ENCODE peak calls at places on chromosomes 16 and 17, in six cellular contexts. One of them, this sample, is unnamed.

GRCh38 chr17:73591278-73592078 is 52.8 kb downstream of the SDK2 start:
- DNase-seq in neural progenitor cell: no peak
- DNase-seq in uterus: no peak
- DNase-seq in Peyer's patch: no peak
- DNase-seq in CD8-positive, alpha-beta memory T cell: peak; percentile 76
- DNase-seq in naive thymus-derived CD4-positive, alpha-beta T cell: peak; percentile 17
- DNase-seq in this sample: no peak

GRCh38 chr17:5416886-5417285 is 2.6 kb downstream of the NUP88 start:
- DNase-seq in neural progenitor cell: no peak
- DNase-seq in uterus: no peak
- DNase-seq in Peyer's patch: no peak
- DNase-seq in CD8-positive, alpha-beta memory T cell: no peak
- DNase-seq in naive thymus-derived CD4-positive, alpha-beta T cell: no peak
- DNase-seq in this sample: no peak

GRCh38 chr16:25111403-25112166 is at the start of gene LCMT1:
- DNase-seq in neural progenitor cell: peak; percentile 98
- DNase-seq in uterus: peak; percentile 95
- DNase-seq in Peyer's patch: peak; percentile 92
- DNase-seq in CD8-positive, alpha-beta memory T cell: peak; percentile 93
- DNase-seq in naive thymus-derived CD4-positive, alpha-beta T cell: peak; percentile 95
- DNase-seq in this sample: peak; percentile 93

GRCh38 chr16:152141-153128 is at the start of gene HBZ:
- DNase-seq in neural progenitor cell: no peak
- DNase-seq in uterus: no peak
- DNase-seq in Peyer's patch: no peak
- DNase-seq in CD8-positive, alpha-beta memory T cell: no peak
- DNase-seq in naive thymus-derived CD4-positive, alpha-beta T cell: no peak
- DNase-seq in this sample: peak; percentile 61

GRCh38 chr17:14790518-14790917 is 474.6 kb downstream of the PMP22 start:
- DNase-seq in neural progenitor cell: peak; percentile 6
- DNase-seq in uterus: no peak
- DNase-seq in Peyer's patch: no peak
- DNase-seq in CD8-positive, alpha-beta memory T cell: no peak
- DNase-seq in naive thymus-derived CD4-positive, alpha-beta T cell: no peak
- DNase-seq in this sample: no peak

GRCh38 chr17:3959295-3959899 is 4.8 kb downstream of the ATP2A3 start:
- DNase-seq in neural progenitor cell: no peak
- DNase-seq in uterus: no peak
- DNase-seq in Peyer's patch: peak; percentile 79
- DNase-seq in CD8-positive, alpha-beta memory T cell: no peak
- DNase-seq in naive thymus-derived CD4-positive, alpha-beta T cell: no peak
- DNase-seq in this sample: no peak

GRCh38 chr17:17613708-17614114 is 22.2 kb upstream of the PEMT start:
- DNase-seq in neural progenitor cell: peak; percentile 76
- DNase-seq in uterus: peak; percentile 63
- DNase-seq in Peyer's patch: no peak
- DNase-seq in CD8-positive, alpha-beta memory T cell: peak; percentile 34
- DNase-seq in naive thymus-derived CD4-positive, alpha-beta T cell: peak; percentile 30
- DNase-seq in this sample: no peak

GRCh38 chr16:24771132-24771778 is 41.8 kb downstream of the TNRC6A start:
- DNase-seq in neural progenitor cell: no peak
- DNase-seq in uterus: no peak
- DNase-seq in Peyer's patch: no peak
- DNase-seq in CD8-positive, alpha-beta memory T cell: no peak
- DNase-seq in naive thymus-derived CD4-positive, alpha-beta T cell: no peak
- DNase-seq in this sample: no peak

GRCh38 chr16:51465026-51465425 is 314.0 kb upstream of the SALL1 start:
- DNase-seq in neural progenitor cell: no peak
- DNase-seq in uterus: no peak
- DNase-seq in Peyer's patch: no peak
- DNase-seq in CD8-positive, alpha-beta memory T cell: no peak
- DNase-seq in naive thymus-derived CD4-positive, alpha-beta T cell: no peak
- DNase-seq in this sample: no peak

GRCh38 chr16:81505011-81505660 is 60.5 kb downstream of the CMIP start:
- DNase-seq in neural progenitor cell: no peak
- DNase-seq in uterus: no peak
- DNase-seq in Peyer's patch: no peak
- DNase-seq in CD8-positive, alpha-beta memory T cell: no peak
- DNase-seq in naive thymus-derived CD4-positive, alpha-beta T cell: no peak
- DNase-seq in this sample: peak; percentile 50

GRCh38 chr16:82782715-82783251 is 156.0 kb downstream of the CDH13 start:
- DNase-seq in neural progenitor cell: peak; percentile 62
- DNase-seq in uterus: peak; percentile 29
- DNase-seq in Peyer's patch: peak; percentile 60
- DNase-seq in CD8-positive, alpha-beta memory T cell: no peak
- DNase-seq in naive thymus-derived CD4-positive, alpha-beta T cell: no peak
- DNase-seq in this sample: no peak

GRCh38 chr16:75074920-75075687 is 41.5 kb downstream of the LDHD start:
- DNase-seq in neural progenitor cell: no peak
- DNase-seq in uterus: no peak
- DNase-seq in Peyer's patch: no peak
- DNase-seq in CD8-positive, alpha-beta memory T cell: peak; percentile 80
- DNase-seq in naive thymus-derived CD4-positive, alpha-beta T cell: peak; percentile 61
- DNase-seq in this sample: no peak

GRCh38 chr16:89304941-89305705 is 87.6 kb downstream of the ZNF778 start:
- DNase-seq in neural progenitor cell: no peak
- DNase-seq in uterus: no peak
- DNase-seq in Peyer's patch: no peak
- DNase-seq in CD8-positive, alpha-beta memory T cell: no peak
- DNase-seq in naive thymus-derived CD4-positive, alpha-beta T cell: no peak
- DNase-seq in this sample: no peak

GRCh38 chr16:46918905-46919792 is 35.0 kb downstream of the GPT2 start:
- DNase-seq in neural progenitor cell: peak; percentile 80
- DNase-seq in uterus: no peak
- DNase-seq in Peyer's patch: no peak
- DNase-seq in CD8-positive, alpha-beta memory T cell: no peak
- DNase-seq in naive thymus-derived CD4-positive, alpha-beta T cell: no peak
- DNase-seq in this sample: no peak

GRCh38 chr16:82341146-82341669 is 171.2 kb upstream of the MPHOSPH6 start:
- DNase-seq in neural progenitor cell: no peak
- DNase-seq in uterus: no peak
- DNase-seq in Peyer's patch: no peak
- DNase-seq in CD8-positive, alpha-beta memory T cell: no peak
- DNase-seq in naive thymus-derived CD4-positive, alpha-beta T cell: no peak
- DNase-seq in this sample: no peak

GRCh38 chr16:66521951-66522771 is 27.8 kb downstream of the TK2 start:
- DNase-seq in neural progenitor cell: no peak
- DNase-seq in uterus: no peak
- DNase-seq in Peyer's patch: peak; percentile 58
- DNase-seq in CD8-positive, alpha-beta memory T cell: peak; percentile 43
- DNase-seq in naive thymus-derived CD4-positive, alpha-beta T cell: peak; percentile 53
- DNase-seq in this sample: peak; percentile 75

GRCh38 chr16:14635394-14636145 is 2.8 kb downstream of the BFAR start:
- DNase-seq in neural progenitor cell: peak; percentile 41
- DNase-seq in uterus: no peak
- DNase-seq in Peyer's patch: no peak
- DNase-seq in CD8-positive, alpha-beta memory T cell: no peak
- DNase-seq in naive thymus-derived CD4-positive, alpha-beta T cell: no peak
- DNase-seq in this sample: peak; percentile 22

GRCh38 chr17:57288753-57289121 is 32.4 kb downstream of the MSI2 start:
- DNase-seq in neural progenitor cell: no peak
- DNase-seq in uterus: no peak
- DNase-seq in Peyer's patch: no peak
- DNase-seq in CD8-positive, alpha-beta memory T cell: no peak
- DNase-seq in naive thymus-derived CD4-positive, alpha-beta T cell: no peak
- DNase-seq in this sample: no peak

GRCh38 chr17:36498155-36498554 is 11.7 kb downstream of the ZNHIT3 start:
- DNase-seq in neural progenitor cell: no peak
- DNase-seq in uterus: no peak
- DNase-seq in Peyer's patch: no peak
- DNase-seq in CD8-positive, alpha-beta memory T cell: no peak
- DNase-seq in naive thymus-derived CD4-positive, alpha-beta T cell: no peak
- DNase-seq in this sample: peak; percentile 51

GRCh38 chr17:32878211-32878610 is 1.3 kb upstream of the MYO1D start:
- DNase-seq in neural progenitor cell: no peak
- DNase-seq in uterus: peak; percentile 24
- DNase-seq in Peyer's patch: peak; percentile 55
- DNase-seq in CD8-positive, alpha-beta memory T cell: no peak
- DNase-seq in naive thymus-derived CD4-positive, alpha-beta T cell: no peak
- DNase-seq in this sample: peak; percentile 87

GRCh38 chr16:877242-878065 is 76.9 kb upstream of the GNG13 start:
- DNase-seq in neural progenitor cell: no peak
- DNase-seq in uterus: no peak
- DNase-seq in Peyer's patch: no peak
- DNase-seq in CD8-positive, alpha-beta memory T cell: no peak
- DNase-seq in naive thymus-derived CD4-positive, alpha-beta T cell: no peak
- DNase-seq in this sample: peak; percentile 39

GRCh38 chr16:53429221-53429943 is 4.9 kb upstream of the RBL2 start:
- DNase-seq in neural progenitor cell: no peak
- DNase-seq in uterus: peak; percentile 65
- DNase-seq in Peyer's patch: no peak
- DNase-seq in CD8-positive, alpha-beta memory T cell: no peak
- DNase-seq in naive thymus-derived CD4-positive, alpha-beta T cell: no peak
- DNase-seq in this sample: no peak

GRCh38 chr16:67528870-67529638 is 425 bp downstream of the RIPOR1 start:
- DNase-seq in neural progenitor cell: peak; percentile 80
- DNase-seq in uterus: peak; percentile 39
- DNase-seq in Peyer's patch: no peak
- DNase-seq in CD8-positive, alpha-beta memory T cell: no peak
- DNase-seq in naive thymus-derived CD4-positive, alpha-beta T cell: no peak
- DNase-seq in this sample: no peak

GRCh38 chr16:57531253-57531575 is 5.2 kb downstream of the CCDC102A start:
- DNase-seq in neural progenitor cell: no peak
- DNase-seq in uterus: no peak
- DNase-seq in Peyer's patch: peak; percentile 28
- DNase-seq in CD8-positive, alpha-beta memory T cell: peak; percentile 18
- DNase-seq in naive thymus-derived CD4-positive, alpha-beta T cell: no peak
- DNase-seq in this sample: no peak
- H3K4me1 ChIP-seq in neural progenitor cell: peaks cover 13% of the 10 kb centered on the region
- H3K4me1 ChIP-seq in uterus: peaks cover 5% of the 10 kb centered on the region
- H3K4me1 ChIP-seq in Peyer's patch: peaks cover 18% of the 10 kb centered on the region
- H3K4me1 ChIP-seq in CD8-positive, alpha-beta memory T cell: peaks cover 65% of the 10 kb centered on the region
- H3K4me1 ChIP-seq in naive thymus-derived CD4-positive, alpha-beta T cell: peaks cover 44% of the 10 kb centered on the region
- H3K4me1 ChIP-seq in this sample: no peaks in the 10 kb centered on the region

GRCh38 chr17:77426676-77427386 is 286.1 kb downstream of the SEC14L1 start:
- DNase-seq in neural progenitor cell: no peak
- DNase-seq in uterus: no peak
- DNase-seq in Peyer's patch: no peak
- DNase-seq in CD8-positive, alpha-beta memory T cell: no peak
- DNase-seq in naive thymus-derived CD4-positive, alpha-beta T cell: no peak
- DNase-seq in this sample: no peak
- H3K4me1 ChIP-seq in neural progenitor cell: peaks cover 39% of the 10 kb centered on the region
- H3K4me1 ChIP-seq in uterus: peaks cover 52% of the 10 kb centered on the region
- H3K4me1 ChIP-seq in Peyer's patch: peaks cover 65% of the 10 kb centered on the region
- H3K4me1 ChIP-seq in CD8-positive, alpha-beta memory T cell: peaks cover 74% of the 10 kb centered on the region
- H3K4me1 ChIP-seq in naive thymus-derived CD4-positive, alpha-beta T cell: peaks cover 46% of the 10 kb centered on the region
- H3K4me1 ChIP-seq in this sample: no peaks in the 10 kb centered on the region

DNA sequence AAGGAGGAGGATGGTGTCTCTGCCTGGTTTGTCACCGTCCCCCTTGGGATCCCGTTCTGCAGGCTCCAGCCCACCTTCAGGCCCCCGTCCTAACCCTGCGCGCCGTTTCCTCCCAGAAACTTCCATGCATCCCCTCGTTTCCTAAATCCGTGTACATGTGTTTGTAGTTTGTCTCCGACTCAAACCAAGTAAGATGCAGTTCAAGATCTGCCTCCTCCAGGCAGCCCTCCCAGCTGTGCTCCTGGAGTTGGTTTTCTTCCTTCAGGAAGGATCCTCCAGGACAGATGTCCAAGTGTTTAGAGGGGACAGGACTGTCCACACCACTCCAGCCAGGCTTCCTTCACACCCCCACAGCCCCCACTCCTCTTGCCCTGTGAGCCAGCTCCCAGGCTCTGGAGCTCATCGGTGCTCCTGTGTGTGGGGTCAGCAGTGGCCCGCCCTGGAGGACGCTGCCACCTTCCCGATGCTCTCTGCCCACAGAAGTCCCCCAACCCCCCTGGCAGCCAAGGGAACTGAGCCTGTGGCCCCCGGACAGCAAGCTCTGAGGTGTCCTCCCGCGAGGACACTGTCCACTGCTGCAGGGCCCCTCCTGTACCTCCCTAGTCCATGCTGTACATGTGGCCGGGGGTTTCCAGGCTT is 11.3 kb downstream of the BAIAP2 start:
- DNase-seq in neural progenitor cell: no peak
- DNase-seq in uterus: no peak
- DNase-seq in Peyer's patch: no peak
- DNase-seq in CD8-positive, alpha-beta memory T cell: no peak
- DNase-seq in naive thymus-derived CD4-positive, alpha-beta T cell: no peak
- DNase-seq in this sample: no peak
- H3K4me1 ChIP-seq in neural progenitor cell: peaks cover 20% of the 10 kb centered on the region
- H3K4me1 ChIP-seq in uterus: peaks cover 3% of the 10 kb centered on the region
- H3K4me1 ChIP-seq in Peyer's patch: peaks cover 17% of the 10 kb centered on the region
- H3K4me1 ChIP-seq in CD8-positive, alpha-beta memory T cell: peaks cover 11% of the 10 kb centered on the region
- H3K4me1 ChIP-seq in naive thymus-derived CD4-positive, alpha-beta T cell: peaks cover 9% of the 10 kb centered on the region
- H3K4me1 ChIP-seq in this sample: no peaks in the 10 kb centered on the region

DNA sequence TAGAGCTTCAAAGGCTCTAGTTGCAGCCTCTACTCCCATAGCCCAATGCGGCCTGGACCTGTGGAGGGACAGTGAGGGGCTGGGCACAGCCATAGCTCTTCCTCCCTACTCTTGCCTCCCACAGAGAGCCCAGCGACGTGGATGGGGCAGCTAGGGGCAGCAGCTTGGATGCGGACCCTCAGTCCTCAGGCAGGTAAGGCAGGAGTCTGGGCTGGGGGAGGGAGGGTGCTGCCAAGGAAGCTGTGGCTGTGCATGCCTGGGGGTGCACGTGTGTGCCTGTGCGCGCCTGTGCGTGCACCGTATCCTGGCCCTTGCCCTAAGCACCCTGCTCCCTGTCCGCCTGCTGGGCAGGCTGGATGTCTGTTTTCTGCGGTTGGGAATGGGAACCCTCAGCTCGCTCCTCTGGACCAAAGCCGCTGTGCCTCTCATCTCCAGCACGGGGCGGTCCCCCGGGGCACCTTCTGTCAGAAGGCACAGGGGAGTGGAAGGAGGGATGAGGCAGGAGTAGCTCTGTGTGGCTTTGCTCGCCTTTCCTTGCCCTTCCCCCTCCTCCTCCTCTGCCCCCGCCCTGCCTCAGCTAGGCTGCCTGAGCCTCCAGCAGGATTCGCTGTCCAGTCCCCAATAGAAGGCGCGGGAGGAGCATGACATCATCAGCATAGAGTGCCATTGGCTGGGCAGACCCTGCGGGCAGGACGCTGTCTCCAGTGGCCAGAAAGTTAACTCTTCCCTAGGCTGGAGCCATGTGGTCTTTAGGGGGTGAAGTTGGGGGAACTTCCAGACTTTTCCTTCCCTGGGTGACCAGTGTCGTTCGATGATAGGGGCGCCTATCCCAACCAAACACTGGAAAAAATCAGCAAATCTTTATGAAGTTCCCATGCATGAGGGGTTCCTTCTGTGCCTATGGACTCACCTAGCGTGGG is 797 bp downstream of the PRCD start:
- DNase-seq in neural progenitor cell: peak; percentile 96
- DNase-seq in uterus: peak; percentile 96
- DNase-seq in Peyer's patch: peak; percentile 82
- DNase-seq in CD8-positive, alpha-beta memory T cell: no peak
- DNase-seq in naive thymus-derived CD4-positive, alpha-beta T cell: no peak
- DNase-seq in this sample: peak; percentile 95
- H3K4me1 ChIP-seq in neural progenitor cell: peaks cover 33% of the 10 kb centered on the region
- H3K4me1 ChIP-seq in uterus: no peaks in the 10 kb centered on the region
- H3K4me1 ChIP-seq in Peyer's patch: peaks cover 6% of the 10 kb centered on the region
- H3K4me1 ChIP-seq in CD8-positive, alpha-beta memory T cell: no peaks in the 10 kb centered on the region
- H3K4me1 ChIP-seq in naive thymus-derived CD4-positive, alpha-beta T cell: no peaks in the 10 kb centered on the region
- H3K4me1 ChIP-seq in this sample: no peaks in the 10 kb centered on the region

DNA sequence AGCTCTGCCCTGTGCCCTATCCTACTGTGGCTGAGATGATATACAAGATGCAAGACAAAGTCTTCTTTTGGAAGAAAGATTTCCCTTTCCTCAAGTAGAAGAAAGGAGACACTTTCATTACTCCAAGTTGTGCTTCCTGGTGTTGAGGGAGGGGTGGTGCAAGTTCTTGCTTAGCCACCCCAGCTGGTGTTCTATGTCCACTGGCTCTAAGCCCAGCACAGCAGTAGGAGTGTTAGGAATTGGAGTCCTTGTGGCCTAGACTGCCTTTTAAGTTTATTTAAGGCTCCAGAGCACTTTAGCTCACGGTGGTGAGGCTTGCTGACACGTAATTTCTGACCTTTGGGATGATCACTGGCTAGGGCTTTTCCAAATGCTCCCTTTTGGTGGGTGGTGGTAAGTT is 109.7 kb downstream of the KIF2B start:
- DNase-seq in neural progenitor cell: no peak
- DNase-seq in uterus: no peak
- DNase-seq in Peyer's patch: no peak
- DNase-seq in CD8-positive, alpha-beta memory T cell: no peak
- DNase-seq in naive thymus-derived CD4-positive, alpha-beta T cell: no peak
- DNase-seq in this sample: no peak
- H3K4me1 ChIP-seq in neural progenitor cell: no peaks in the 10 kb centered on the region
- H3K4me1 ChIP-seq in uterus: no peaks in the 10 kb centered on the region
- H3K4me1 ChIP-seq in Peyer's patch: no peaks in the 10 kb centered on the region
- H3K4me1 ChIP-seq in CD8-positive, alpha-beta memory T cell: no peaks in the 10 kb centered on the region
- H3K4me1 ChIP-seq in naive thymus-derived CD4-positive, alpha-beta T cell: no peaks in the 10 kb centered on the region
- H3K4me1 ChIP-seq in this sample: no peaks in the 10 kb centered on the region